ENCODE peak calls at places on chromosomes 1 and 21, in seven cellular contexts. One of them, this sample, is unnamed.

GRCh38 chr1:96259399-96259798 is 462.2 kb upstream of the PTBP2 start:
- DNase-seq in epithelial cell of esophagus: no peak
- DNase-seq in Karpas-422: no peak
- DNase-seq in H7: peak; percentile 23
- DNase-seq in HepG2: no peak
- DNase-seq in AG04449: no peak
- DNase-seq in PC-9: no peak
- DNase-seq in this sample: no peak

GRCh38 chr1:237763137-237763536 is 127.6 kb downstream of the ZP4 start:
- DNase-seq in PC-9: no peak
- DNase-seq in epithelial cell of esophagus: no peak
- DNase-seq in HepG2: no peak
- DNase-seq in AG04449: no peak
- DNase-seq in Karpas-422: no peak
- DNase-seq in H7: no peak
- DNase-seq in this sample: no peak

GRCh38 chr1:172180886-172181285 is 239.6 kb upstream of the C1orf105 start:
- DNase-seq in AG04449: no peak
- DNase-seq in PC-9: no peak
- DNase-seq in HepG2: no peak
- DNase-seq in epithelial cell of esophagus: peak; percentile 17
- DNase-seq in H7: no peak
- DNase-seq in Karpas-422: no peak
- DNase-seq in this sample: peak; percentile 20

GRCh38 chr1:194175251-194175650 is 988.8 kb upstream of the B3GALT2 start:
- DNase-seq in PC-9: no peak
- DNase-seq in HepG2: no peak
- DNase-seq in AG04449: no peak
- DNase-seq in epithelial cell of esophagus: no peak
- DNase-seq in Karpas-422: no peak
- DNase-seq in H7: no peak
- DNase-seq in this sample: no peak

GRCh38 chr1:34266127-34266951 is 89.6 kb downstream of the C1orf94 start:
- DNase-seq in AG04449: no peak
- DNase-seq in PC-9: no peak
- DNase-seq in Karpas-422: no peak
- DNase-seq in HepG2: no peak
- DNase-seq in H7: peak; percentile 23
- DNase-seq in epithelial cell of esophagus: no peak
- DNase-seq in this sample: no peak

GRCh38 chr1:75053207-75053606 is 81.0 kb upstream of the LHX8 start:
- DNase-seq in HepG2: no peak
- DNase-seq in Karpas-422: peak; percentile 75
- DNase-seq in H7: peak; percentile 2
- DNase-seq in PC-9: no peak
- DNase-seq in epithelial cell of esophagus: peak; percentile 48
- DNase-seq in AG04449: no peak
- DNase-seq in this sample: no peak

GRCh38 chr1:50968884-50969610 is 998 bp upstream of the CDKN2C start:
- DNase-seq in epithelial cell of esophagus: peak; percentile 39
- DNase-seq in Karpas-422: peak; percentile 70
- DNase-seq in PC-9: no peak
- DNase-seq in H7: peak; percentile 77
- DNase-seq in AG04449: no peak
- DNase-seq in HepG2: no peak
- DNase-seq in this sample: peak; percentile 65

GRCh38 chr21:23020969-23021368 is 2022.8 kb downstream of the NCAM2 start:
- DNase-seq in Karpas-422: no peak
- DNase-seq in epithelial cell of esophagus: no peak
- DNase-seq in PC-9: no peak
- DNase-seq in H7: no peak
- DNase-seq in AG04449: no peak
- DNase-seq in HepG2: no peak
- DNase-seq in this sample: no peak

GRCh38 chr1:64268653-64269557 is 65.5 kb downstream of the UBE2U start:
- DNase-seq in Karpas-422: peak; percentile 88
- DNase-seq in PC-9: peak; percentile 68
- DNase-seq in AG04449: peak; percentile 38
- DNase-seq in epithelial cell of esophagus: peak; percentile 88
- DNase-seq in HepG2: peak; percentile 55
- DNase-seq in H7: peak; percentile 57
- DNase-seq in this sample: peak; percentile 78

GRCh38 chr1:43558346-43558841 is 27.7 kb downstream of the PTPRF start:
- DNase-seq in H7: peak; percentile 90
- DNase-seq in Karpas-422: no peak
- DNase-seq in HepG2: no peak
- DNase-seq in epithelial cell of esophagus: no peak
- DNase-seq in AG04449: no peak
- DNase-seq in PC-9: peak; percentile 12
- DNase-seq in this sample: peak; percentile 40

GRCh38 chr1:220878223-220879081 is 791 bp upstream of the HLX start:
- DNase-seq in Karpas-422: no peak
- DNase-seq in PC-9: no peak
- DNase-seq in HepG2: no peak
- DNase-seq in epithelial cell of esophagus: no peak
- DNase-seq in AG04449: no peak
- DNase-seq in H7: peak; percentile 57
- DNase-seq in this sample: no peak

GRCh38 chr1:245969274-245969673 is 537.8 kb downstream of the SMYD3 start:
- DNase-seq in HepG2: peak; percentile 18
- DNase-seq in Karpas-422: no peak
- DNase-seq in epithelial cell of esophagus: peak; percentile 57
- DNase-seq in H7: no peak
- DNase-seq in PC-9: no peak
- DNase-seq in AG04449: peak; percentile 96
- DNase-seq in this sample: no peak

GRCh38 chr21:14382486-14382834 is 486 bp downstream of the HSPA13 start:
- DNase-seq in PC-9: no peak
- DNase-seq in HepG2: no peak
- DNase-seq in Karpas-422: peak; percentile 59
- DNase-seq in epithelial cell of esophagus: peak; percentile 30
- DNase-seq in AG04449: no peak
- DNase-seq in H7: peak; percentile 63
- DNase-seq in this sample: peak; percentile 26
- H3K4me3 ChIP-seq in PC-9: peak overlapping the region; percentile 96
- H3K4me3 ChIP-seq in HepG2: peak overlapping the region; percentile 90
- H3K4me3 ChIP-seq in Karpas-422: peak overlapping the region; percentile 89
- H3K4me3 ChIP-seq in epithelial cell of esophagus: peak overlapping the region; percentile 94
- H3K4me3 ChIP-seq in AG04449: peak overlapping the region; percentile 90
- H3K4me3 ChIP-seq in H7: peak overlapping the region; percentile 76
- H3K4me3 ChIP-seq in this sample: peak overlapping the region; percentile 73

DNA sequence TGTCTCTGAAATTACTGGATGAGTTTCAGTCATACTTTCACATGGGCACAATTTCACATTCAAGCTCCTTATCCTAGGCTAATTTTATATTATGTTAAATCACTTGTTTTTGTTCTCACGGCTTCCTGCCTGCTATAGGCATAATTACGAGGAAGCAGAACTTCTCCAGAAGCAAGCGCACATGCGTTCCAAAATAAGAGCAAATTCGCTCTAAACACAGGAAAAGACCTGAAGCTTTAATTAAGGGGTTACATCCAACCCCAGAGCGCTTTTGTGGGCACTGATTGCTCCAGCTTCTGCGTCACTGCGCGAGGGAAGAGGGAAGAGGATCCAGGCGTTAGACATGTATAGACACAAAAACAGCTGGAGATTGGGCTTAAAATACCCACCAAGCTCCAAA is at the start of gene CORT:
- DNase-seq in H7: no peak
- DNase-seq in Karpas-422: no peak
- DNase-seq in epithelial cell of esophagus: no peak
- DNase-seq in PC-9: no peak
- DNase-seq in AG04449: no peak
- DNase-seq in HepG2: no peak
- DNase-seq in this sample: no peak
- H3K4me3 ChIP-seq in H7: no peak within 1 kb of the TSS
- H3K4me3 ChIP-seq in Karpas-422: no peak within 1 kb of the TSS
- H3K4me3 ChIP-seq in epithelial cell of esophagus: no peak within 1 kb of the TSS
- H3K4me3 ChIP-seq in PC-9: no peak within 1 kb of the TSS
- H3K4me3 ChIP-seq in AG04449: peak within 1 kb of the TSS; percentile 42
- H3K4me3 ChIP-seq in HepG2: no peak within 1 kb of the TSS
- H3K4me3 ChIP-seq in this sample: no peak within 1 kb of the TSS

GRCh38 chr1:7398982-7399381 is 372.1 kb upstream of the VAMP3 start:
- DNase-seq in Karpas-422: no peak
- DNase-seq in AG04449: no peak
- DNase-seq in HepG2: no peak
- DNase-seq in H7: peak; percentile 28
- DNase-seq in epithelial cell of esophagus: no peak
- DNase-seq in PC-9: no peak
- DNase-seq in this sample: no peak
- H3K4me3 ChIP-seq in Karpas-422: no peak overlapping the region
- H3K4me3 ChIP-seq in AG04449: no peak overlapping the region
- H3K4me3 ChIP-seq in HepG2: no peak overlapping the region
- H3K4me3 ChIP-seq in H7: no peak overlapping the region
- H3K4me3 ChIP-seq in epithelial cell of esophagus: no peak overlapping the region
- H3K4me3 ChIP-seq in PC-9: no peak overlapping the region
- H3K4me3 ChIP-seq in this sample: no peak overlapping the region

GRCh38 chr1:151157067-151157531 is 650 bp downstream of the TNFAIP8L2 start:
- DNase-seq in AG04449: no peak
- DNase-seq in HepG2: no peak
- DNase-seq in Karpas-422: peak; percentile 82
- DNase-seq in epithelial cell of esophagus: no peak
- DNase-seq in PC-9: no peak
- DNase-seq in H7: no peak
- DNase-seq in this sample: no peak
- H3K4me3 ChIP-seq in AG04449: no peak overlapping the region
- H3K4me3 ChIP-seq in HepG2: no peak overlapping the region
- H3K4me3 ChIP-seq in Karpas-422: peak overlapping the region; percentile 87
- H3K4me3 ChIP-seq in epithelial cell of esophagus: no peak overlapping the region
- H3K4me3 ChIP-seq in PC-9: no peak overlapping the region
- H3K4me3 ChIP-seq in H7: no peak overlapping the region
- H3K4me3 ChIP-seq in this sample: no peak overlapping the region

DNA sequence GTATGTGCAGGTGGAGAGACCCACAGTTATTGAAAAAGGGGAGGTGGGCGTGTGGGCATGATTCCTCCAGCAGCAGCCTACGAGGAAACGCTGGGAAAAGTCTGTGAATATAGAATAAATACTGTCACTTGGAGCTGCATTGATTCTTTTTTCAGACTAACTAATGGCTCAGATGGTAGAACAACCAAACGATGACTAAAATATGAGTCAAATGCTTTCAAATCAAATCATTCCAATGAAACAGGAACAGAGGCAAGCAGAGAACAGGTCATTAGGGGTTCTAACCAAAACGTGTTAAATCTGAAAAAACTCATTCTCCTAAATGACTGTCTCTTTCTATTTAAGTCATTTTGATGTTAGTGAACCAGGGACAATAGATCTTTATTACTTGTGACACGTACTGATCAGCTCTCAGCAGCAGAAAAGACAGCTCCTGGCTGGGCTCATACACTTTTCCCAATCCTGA is 35.1 kb upstream of the SEC16B start:
- DNase-seq in Karpas-422: no peak
- DNase-seq in epithelial cell of esophagus: peak; percentile 68
- DNase-seq in PC-9: no peak
- DNase-seq in H7: no peak
- DNase-seq in HepG2: no peak
- DNase-seq in AG04449: no peak
- DNase-seq in this sample: no peak
- H3K4me3 ChIP-seq in Karpas-422: no peak overlapping the region
- H3K4me3 ChIP-seq in epithelial cell of esophagus: no peak overlapping the region
- H3K4me3 ChIP-seq in PC-9: no peak overlapping the region
- H3K4me3 ChIP-seq in H7: no peak overlapping the region
- H3K4me3 ChIP-seq in HepG2: no peak overlapping the region
- H3K4me3 ChIP-seq in AG04449: no peak overlapping the region
- H3K4me3 ChIP-seq in this sample: no peak overlapping the region

DNA sequence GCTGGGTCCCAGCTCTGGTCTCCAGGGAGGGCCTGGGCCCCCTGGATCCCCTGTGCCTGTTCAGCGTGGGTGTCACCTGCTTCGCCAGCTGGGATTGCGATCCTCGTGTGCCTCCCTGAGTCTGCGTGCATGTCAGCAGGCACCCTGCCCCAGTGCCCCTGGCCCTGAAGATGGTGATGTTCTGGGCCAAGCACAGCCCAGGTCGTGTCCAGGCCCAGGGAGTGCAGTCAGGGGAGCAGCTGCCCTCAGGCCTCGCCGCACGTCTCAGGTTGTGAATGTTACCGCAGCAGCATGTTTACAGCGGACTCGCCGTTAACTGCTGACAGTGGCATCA is 63.9 kb upstream of the DIP2A start:
- DNase-seq in HepG2: no peak
- DNase-seq in epithelial cell of esophagus: no peak
- DNase-seq in Karpas-422: no peak
- DNase-seq in PC-9: no peak
- DNase-seq in AG04449: no peak
- DNase-seq in H7: peak; percentile 27
- DNase-seq in this sample: no peak
- H3K4me3 ChIP-seq in HepG2: no peak overlapping the region
- H3K4me3 ChIP-seq in epithelial cell of esophagus: no peak overlapping the region
- H3K4me3 ChIP-seq in Karpas-422: no peak overlapping the region
- H3K4me3 ChIP-seq in PC-9: no peak overlapping the region
- H3K4me3 ChIP-seq in AG04449: no peak overlapping the region
- H3K4me3 ChIP-seq in H7: no peak overlapping the region
- H3K4me3 ChIP-seq in this sample: no peak overlapping the region

DNA sequence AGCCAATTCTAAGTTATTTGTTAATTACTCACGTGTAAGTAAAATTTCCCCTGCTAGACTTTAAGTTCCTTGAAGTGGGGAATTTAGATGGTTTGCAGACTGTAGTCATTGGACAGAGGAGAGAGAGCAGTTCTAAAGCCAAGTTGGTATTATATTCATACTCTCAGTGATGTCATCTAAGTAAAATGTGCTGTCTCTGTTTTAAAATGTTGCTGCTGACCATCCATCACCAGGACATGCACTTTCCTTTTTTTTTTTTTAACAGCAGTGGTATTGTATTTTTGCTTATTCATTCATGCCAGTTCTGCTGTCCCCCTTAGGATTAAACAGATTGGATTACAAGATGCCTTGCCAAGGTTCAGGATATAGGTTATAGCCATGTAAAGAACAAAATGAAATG is 2.3 kb downstream of the TTLL7 start:
- DNase-seq in epithelial cell of esophagus: peak; percentile 5
- DNase-seq in HepG2: no peak
- DNase-seq in AG04449: peak; percentile 21
- DNase-seq in Karpas-422: no peak
- DNase-seq in PC-9: no peak
- DNase-seq in H7: no peak
- DNase-seq in this sample: no peak
- H3K4me3 ChIP-seq in epithelial cell of esophagus: no peak overlapping the region
- H3K4me3 ChIP-seq in HepG2: no peak overlapping the region
- H3K4me3 ChIP-seq in AG04449: no peak overlapping the region
- H3K4me3 ChIP-seq in Karpas-422: no peak overlapping the region
- H3K4me3 ChIP-seq in PC-9: no peak overlapping the region
- H3K4me3 ChIP-seq in H7: no peak overlapping the region
- H3K4me3 ChIP-seq in this sample: no peak overlapping the region

GRCh38 chr21:45984584-45985095 is 3.1 kb downstream of the COL6A1 start:
- DNase-seq in epithelial cell of esophagus: no peak
- DNase-seq in PC-9: no peak
- DNase-seq in Karpas-422: no peak
- DNase-seq in HepG2: no peak
- DNase-seq in H7: peak; percentile 0
- DNase-seq in AG04449: no peak
- DNase-seq in this sample: no peak

GRCh38 chr21:45982758-45983731 is 1.5 kb downstream of the COL6A1 start:
- DNase-seq in epithelial cell of esophagus: no peak
- DNase-seq in PC-9: no peak
- DNase-seq in Karpas-422: no peak
- DNase-seq in HepG2: no peak
- DNase-seq in H7: peak; percentile 81
- DNase-seq in AG04449: no peak
- DNase-seq in this sample: no peak

GRCh38 chr21:45982256-45982757 is 737 bp downstream of the COL6A1 start:
- DNase-seq in HepG2: no peak
- DNase-seq in AG04449: no peak
- DNase-seq in PC-9: no peak
- DNase-seq in H7: peak; percentile 78
- DNase-seq in Karpas-422: no peak
- DNase-seq in epithelial cell of esophagus: no peak
- DNase-seq in this sample: no peak

GRCh38 chr21:45985471-45986315 is 4.1 kb downstream of the COL6A1 start:
- DNase-seq in PC-9: no peak
- DNase-seq in AG04449: no peak
- DNase-seq in epithelial cell of esophagus: no peak
- DNase-seq in HepG2: no peak
- DNase-seq in H7: peak; percentile 53
- DNase-seq in Karpas-422: no peak
- DNase-seq in this sample: peak; percentile 9

GRCh38 chr21:45983981-45984551 is 2.5 kb downstream of the COL6A1 start:
- DNase-seq in AG04449: no peak
- DNase-seq in HepG2: no peak
- DNase-seq in PC-9: no peak
- DNase-seq in Karpas-422: no peak
- DNase-seq in H7: peak; percentile 53
- DNase-seq in epithelial cell of esophagus: no peak
- DNase-seq in this sample: no peak
- H3K4me3 ChIP-seq in AG04449: peak overlapping the region; percentile 84
- H3K4me3 ChIP-seq in HepG2: no peak overlapping the region
- H3K4me3 ChIP-seq in PC-9: no peak overlapping the region
- H3K4me3 ChIP-seq in Karpas-422: no peak overlapping the region
- H3K4me3 ChIP-seq in H7: no peak overlapping the region
- H3K4me3 ChIP-seq in epithelial cell of esophagus: no peak overlapping the region
- H3K4me3 ChIP-seq in this sample: no peak overlapping the region